ENCODE peak calls at places on chromosomes 16 and 17, in seven cellular contexts. B is NCI-H510A treated with DMSO at 0.1 percent for 48 hours, F is T-helper 2 cell, G is neural crest cell, C is GM12865, X is NCI-H460, K is MM.1S. U is an unnamed sample.
A peak's percentile ranks its signal among the peaks of the same experiment; 100 is the strongest.

GRCh38 chr16:80623376-80623775 is 82.6 kb downstream of the DYNLRB2 start:
- DNase-seq in X (no peak), F (no peak), B (no peak), G (no peak), K (no peak), C (no peak), U (no peak)

GRCh38 chr17:17937450-17937849 is 34.8 kb downstream of the TOM1L2 start:
- DNase-seq in B (no peak), C (no peak), K (no peak), X (no peak), F (no peak), G (no peak), U (no peak)

GRCh38 chr17:56913000-56913866 is 616 bp downstream of the TRIM25 start:
- DNase-seq in C (no peak), B (peak; percentile 29), G (peak; percentile 5), X (no peak), K (no peak), F (no peak), U (no peak)

GRCh38 chr16:51940183-51940582 is 606.8 kb downstream of the TOX3 start:
- DNase-seq in F (no peak), C (no peak), K (no peak), X (no peak), G (no peak), B (no peak), U (no peak)

GRCh38 chr17:71325117-71325516 is 795.7 kb upstream of the SOX9 start:
- DNase-seq in K (no peak), X (no peak), F (no peak), C (no peak), G (no peak), B (no peak), U (no peak)

GRCh38 chr17:64707077-64707591 is 45.0 kb upstream of the SMURF2 start:
- DNase-seq in X (peak; percentile 69), G (no peak), F (no peak), K (no peak), C (no peak), B (peak; percentile 27), U (peak; percentile 43)

GRCh38 chr17:67058036-67058435 is 13.7 kb downstream of the CACNG1 start:
- DNase-seq in B (no peak), G (no peak), C (no peak), K (no peak), F (no peak), X (no peak), U (no peak)

GRCh38 chr17:4449736-4450135 is 16.0 kb downstream of the SPNS3 start:
- DNase-seq in X (no peak), C (no peak), K (no peak), G (no peak), B (no peak), F (no peak), U (no peak)

GRCh38 chr17:82863646-82863940 is 23.8 kb upstream of the ZNF750 start:
- DNase-seq in X (no peak), C (no peak), F (no peak), K (no peak), G (no peak), B (no peak), U (no peak)

GRCh38 chr17:74757931-74758845 is 9.8 kb downstream of the NHERF1 start:
- DNase-seq in K (no peak), X (no peak), C (no peak), F (no peak), B (peak; percentile 18), G (no peak), U (peak; percentile 66)

U was measured in NB4.